ENCODE peak calls at places on chromosomes 7 and 10, in five cellular contexts. One of them, this sample, is unnamed.

GRCh38 chr10:132575320-132576201 is 38.0 kb downstream of the INPP5A start:
- DNase-seq in fibroblast of lung: peak; percentile 93
- DNase-seq in GM23338: no peak
- DNase-seq in PC-3: peak; percentile 96
- DNase-seq in Karpas-422: no peak
- DNase-seq in this sample: peak; percentile 89

GRCh38 chr10:30583778-30584415 is 45.7 kb downstream of the LYZL2 start:
- DNase-seq in fibroblast of lung: peak; percentile 68
- DNase-seq in GM23338: no peak
- DNase-seq in PC-3: peak; percentile 90
- DNase-seq in Karpas-422: no peak
- DNase-seq in this sample: peak; percentile 61

GRCh38 chr10:89887406-89887805 is 186.0 kb downstream of the KIF20B start:
- DNase-seq in fibroblast of lung: no peak
- DNase-seq in GM23338: no peak
- DNase-seq in PC-3: no peak
- DNase-seq in Karpas-422: no peak
- DNase-seq in this sample: no peak

GRCh38 chr10:88288621-88289059 is 294.5 kb downstream of the RNLS start:
- DNase-seq in fibroblast of lung: no peak
- DNase-seq in GM23338: no peak
- DNase-seq in PC-3: no peak
- DNase-seq in Karpas-422: no peak
- DNase-seq in this sample: peak; percentile 67

GRCh38 chr7:101602484-101603241 is 26.4 kb downstream of the MYL10 start:
- DNase-seq in fibroblast of lung: peak; percentile 71
- DNase-seq in GM23338: peak; percentile 95
- DNase-seq in PC-3: peak; percentile 82
- DNase-seq in Karpas-422: peak; percentile 92
- DNase-seq in this sample: peak; percentile 0

GRCh38 chr7:50368366-50368765 is 63.9 kb downstream of the IKZF1 start:
- DNase-seq in fibroblast of lung: no peak
- DNase-seq in GM23338: no peak
- DNase-seq in PC-3: no peak
- DNase-seq in Karpas-422: no peak
- DNase-seq in this sample: no peak

GRCh38 chr10:110684800-110685446 is 40.8 kb downstream of the RBM20 start:
- DNase-seq in fibroblast of lung: peak; percentile 73
- DNase-seq in GM23338: peak; percentile 48
- DNase-seq in PC-3: no peak
- DNase-seq in Karpas-422: no peak
- DNase-seq in this sample: no peak

GRCh38 chr10:46020871-46021553 is 9.4 kb downstream of the NCOA4 start:
- DNase-seq in fibroblast of lung: peak; percentile 92
- DNase-seq in GM23338: no peak
- DNase-seq in PC-3: no peak
- DNase-seq in Karpas-422: no peak
- DNase-seq in this sample: no peak

GRCh38 chr10:106996510-106996909 is 168.0 kb downstream of the SORCS1 start:
- DNase-seq in fibroblast of lung: no peak
- DNase-seq in GM23338: no peak
- DNase-seq in PC-3: no peak
- DNase-seq in Karpas-422: no peak
- DNase-seq in this sample: no peak

GRCh38 chr10:90314718-90315117 is 543.1 kb downstream of the HTR7 start:
- DNase-seq in fibroblast of lung: no peak
- DNase-seq in GM23338: no peak
- DNase-seq in PC-3: peak; percentile 59
- DNase-seq in Karpas-422: no peak
- DNase-seq in this sample: no peak

GRCh38 chr10:452512-453504 is 236.7 kb downstream of the DIP2C start:
- DNase-seq in fibroblast of lung: peak; percentile 17
- DNase-seq in GM23338: no peak
- DNase-seq in PC-3: no peak
- DNase-seq in Karpas-422: no peak
- DNase-seq in this sample: no peak

GRCh38 chr7:114820993-114821945 is 100.6 kb upstream of the MDFIC start:
- DNase-seq in fibroblast of lung: peak; percentile 76
- DNase-seq in GM23338: no peak
- DNase-seq in PC-3: no peak
- DNase-seq in Karpas-422: no peak
- DNase-seq in this sample: no peak

GRCh38 chr7:142808802-142809583 is 38.2 kb downstream of the PRSS2 start:
- DNase-seq in fibroblast of lung: no peak
- DNase-seq in GM23338: no peak
- DNase-seq in PC-3: peak; percentile 94
- DNase-seq in Karpas-422: no peak
- DNase-seq in this sample: peak; percentile 96

GRCh38 chr10:76303682-76304316 is 872.4 kb downstream of the LRMDA start:
- DNase-seq in fibroblast of lung: peak; percentile 89
- DNase-seq in GM23338: peak; percentile 89
- DNase-seq in PC-3: peak; percentile 98
- DNase-seq in Karpas-422: peak; percentile 83
- DNase-seq in this sample: no peak

GRCh38 chr10:131755200-131755599 is 145.6 kb upstream of the PPP2R2D start:
- DNase-seq in fibroblast of lung: no peak
- DNase-seq in GM23338: no peak
- DNase-seq in PC-3: no peak
- DNase-seq in Karpas-422: no peak
- DNase-seq in this sample: no peak

GRCh38 chr10:95785317-95785716 is 29.4 kb downstream of the ENTPD1 start:
- DNase-seq in fibroblast of lung: no peak
- DNase-seq in GM23338: no peak
- DNase-seq in PC-3: no peak
- DNase-seq in Karpas-422: no peak
- DNase-seq in this sample: peak; percentile 89

DNA sequence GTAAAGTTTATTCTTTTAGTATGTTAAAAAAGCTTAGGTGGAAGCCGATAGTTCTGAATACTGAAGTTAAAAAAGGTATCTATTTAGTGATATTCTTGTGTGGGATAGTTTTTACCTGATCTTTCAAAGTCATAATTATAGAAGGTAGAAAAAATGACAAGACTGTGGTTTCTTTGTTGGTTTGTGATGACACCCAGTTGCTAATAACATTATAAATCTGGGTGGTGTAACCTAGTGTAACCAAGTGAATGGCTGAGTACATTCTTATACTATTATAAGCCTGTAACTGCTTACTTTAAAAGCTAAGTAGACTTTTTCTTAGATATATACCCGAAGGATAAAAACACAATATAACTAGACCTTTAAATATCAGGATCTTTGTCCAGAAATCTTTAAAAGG is 2.3 kb downstream of the CDK13 start:
- DNase-seq in fibroblast of lung: peak; percentile 70
- DNase-seq in GM23338: no peak
- DNase-seq in PC-3: peak; percentile 35
- DNase-seq in Karpas-422: peak; percentile 65
- DNase-seq in this sample: no peak
- H4K20me1 ChIP-seq in fibroblast of lung: peaks cover 11% of the 10 kb centered on the region
- H4K20me1 ChIP-seq in GM23338: peaks cover 44% of the 10 kb centered on the region
- H4K20me1 ChIP-seq in PC-3: peaks cover 57% of the 10 kb centered on the region
- H4K20me1 ChIP-seq in Karpas-422: peaks cover 23% of the 10 kb centered on the region
- H4K20me1 ChIP-seq in this sample: no peaks in the 10 kb centered on the region

GRCh38 chr10:28604567-28605536 is 71.9 kb downstream of the WAC start:
- DNase-seq in fibroblast of lung: no peak
- DNase-seq in GM23338: no peak
- DNase-seq in PC-3: no peak
- DNase-seq in Karpas-422: no peak
- DNase-seq in this sample: no peak

GRCh38 chr10:28595618-28596017 is 62.7 kb downstream of the WAC start:
- DNase-seq in fibroblast of lung: no peak
- DNase-seq in GM23338: no peak
- DNase-seq in PC-3: no peak
- DNase-seq in Karpas-422: no peak
- DNase-seq in this sample: no peak

GRCh38 chr10:28594401-28594800 is 61.5 kb downstream of the WAC start:
- DNase-seq in fibroblast of lung: no peak
- DNase-seq in GM23338: no peak
- DNase-seq in PC-3: no peak
- DNase-seq in Karpas-422: no peak
- DNase-seq in this sample: no peak

GRCh38 chr10:28600056-28600455 is 67.1 kb downstream of the WAC start:
- DNase-seq in fibroblast of lung: peak; percentile 13
- DNase-seq in GM23338: no peak
- DNase-seq in PC-3: no peak
- DNase-seq in Karpas-422: no peak
- DNase-seq in this sample: no peak
- H4K20me1 ChIP-seq in fibroblast of lung: peaks cover 2% of the 10 kb centered on the region
- H4K20me1 ChIP-seq in GM23338: peaks cover 38% of the 10 kb centered on the region
- H4K20me1 ChIP-seq in PC-3: peaks cover 6% of the 10 kb centered on the region
- H4K20me1 ChIP-seq in Karpas-422: peaks cover 47% of the 10 kb centered on the region
- H4K20me1 ChIP-seq in this sample: peaks cover 3% of the 10 kb centered on the region

GRCh38 chr7:127710635-127711034 is 58.6 kb downstream of the SND1 start:
- DNase-seq in fibroblast of lung: no peak
- DNase-seq in GM23338: no peak
- DNase-seq in PC-3: no peak
- DNase-seq in Karpas-422: peak; percentile 54
- DNase-seq in this sample: no peak
- H4K20me1 ChIP-seq in fibroblast of lung: no peaks in the 10 kb centered on the region
- H4K20me1 ChIP-seq in GM23338: peaks cover 20% of the 10 kb centered on the region
- H4K20me1 ChIP-seq in PC-3: peaks cover 10% of the 10 kb centered on the region
- H4K20me1 ChIP-seq in Karpas-422: no peaks in the 10 kb centered on the region
- H4K20me1 ChIP-seq in this sample: peaks cover 2% of the 10 kb centered on the region

GRCh38 chr7:155452505-155453295 is 5.2 kb upstream of the EN2 start:
- DNase-seq in fibroblast of lung: no peak
- DNase-seq in GM23338: no peak
- DNase-seq in PC-3: no peak
- DNase-seq in Karpas-422: no peak
- DNase-seq in this sample: no peak
- H4K20me1 ChIP-seq in fibroblast of lung: no peaks in the 10 kb centered on the region
- H4K20me1 ChIP-seq in GM23338: peaks cover 32% of the 10 kb centered on the region
- H4K20me1 ChIP-seq in PC-3: no peaks in the 10 kb centered on the region
- H4K20me1 ChIP-seq in Karpas-422: no peaks in the 10 kb centered on the region
- H4K20me1 ChIP-seq in this sample: no peaks in the 10 kb centered on the region

DNA sequence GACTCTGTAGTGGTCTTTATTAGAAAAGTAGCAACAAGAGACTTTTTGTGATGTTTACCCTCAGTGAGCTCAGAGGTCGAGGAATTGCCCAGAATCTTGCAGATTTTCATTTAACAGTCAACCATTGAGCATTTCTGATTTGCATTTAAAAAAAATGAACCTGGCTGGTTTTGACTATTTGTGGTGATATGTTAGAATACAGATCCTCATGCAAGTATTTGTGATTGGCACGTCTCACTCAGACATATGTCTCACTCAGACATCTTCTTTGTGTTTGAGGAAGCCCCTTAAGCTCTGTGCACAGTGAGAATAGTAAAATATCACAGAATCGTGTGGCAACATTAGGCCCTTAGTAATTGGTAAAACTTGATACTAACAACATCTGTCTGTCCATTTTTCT is 113.2 kb downstream of the SND1 start:
- DNase-seq in fibroblast of lung: no peak
- DNase-seq in GM23338: no peak
- DNase-seq in PC-3: no peak
- DNase-seq in Karpas-422: no peak
- DNase-seq in this sample: no peak
- H4K20me1 ChIP-seq in fibroblast of lung: no peaks in the 10 kb centered on the region
- H4K20me1 ChIP-seq in GM23338: peaks cover 44% of the 10 kb centered on the region
- H4K20me1 ChIP-seq in PC-3: no peaks in the 10 kb centered on the region
- H4K20me1 ChIP-seq in Karpas-422: no peaks in the 10 kb centered on the region
- H4K20me1 ChIP-seq in this sample: no peaks in the 10 kb centered on the region

DNA sequence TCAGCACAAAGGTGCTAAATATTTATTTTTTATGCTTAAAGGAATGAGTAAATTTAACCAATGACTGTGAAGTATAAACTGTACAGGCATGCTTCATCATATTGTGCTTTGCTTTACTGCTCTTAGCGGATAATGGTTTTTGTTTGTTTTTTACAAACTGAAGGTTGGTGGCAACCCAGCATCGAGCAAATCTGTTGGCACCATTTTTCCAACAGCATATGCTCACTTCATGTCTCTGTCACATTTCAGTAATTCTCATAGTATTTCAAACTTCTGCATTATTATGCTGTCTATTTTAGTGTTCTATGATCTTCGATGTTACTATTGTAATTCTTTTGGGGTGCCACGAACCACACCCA is 22.8 kb downstream of the BRAF start:
- DNase-seq in fibroblast of lung: no peak
- DNase-seq in GM23338: no peak
- DNase-seq in PC-3: no peak
- DNase-seq in Karpas-422: no peak
- DNase-seq in this sample: no peak
- H4K20me1 ChIP-seq in fibroblast of lung: peaks cover 3% of the 10 kb centered on the region
- H4K20me1 ChIP-seq in GM23338: peaks cover 13% of the 10 kb centered on the region
- H4K20me1 ChIP-seq in PC-3: peaks cover 4% of the 10 kb centered on the region
- H4K20me1 ChIP-seq in Karpas-422: no peaks in the 10 kb centered on the region
- H4K20me1 ChIP-seq in this sample: no peaks in the 10 kb centered on the region

GRCh38 chr7:138970979-138971378 is 10.2 kb downstream of the KIAA1549 start:
- DNase-seq in fibroblast of lung: no peak
- DNase-seq in GM23338: no peak
- DNase-seq in PC-3: no peak
- DNase-seq in Karpas-422: no peak
- DNase-seq in this sample: no peak

GRCh38 chr7:138978541-138979184 is 2.5 kb downstream of the KIAA1549 start:
- DNase-seq in fibroblast of lung: no peak
- DNase-seq in GM23338: no peak
- DNase-seq in PC-3: peak; percentile 11
- DNase-seq in Karpas-422: no peak
- DNase-seq in this sample: no peak

GRCh38 chr7:138974103-138974502 is 7.1 kb downstream of the KIAA1549 start:
- DNase-seq in fibroblast of lung: no peak
- DNase-seq in GM23338: peak; percentile 30
- DNase-seq in PC-3: no peak
- DNase-seq in Karpas-422: no peak
- DNase-seq in this sample: no peak

GRCh38 chr7:138975343-138976104 is 5.7 kb downstream of the KIAA1549 start:
- DNase-seq in fibroblast of lung: no peak
- DNase-seq in GM23338: peak; percentile 39
- DNase-seq in PC-3: no peak
- DNase-seq in Karpas-422: no peak
- DNase-seq in this sample: no peak

DNA sequence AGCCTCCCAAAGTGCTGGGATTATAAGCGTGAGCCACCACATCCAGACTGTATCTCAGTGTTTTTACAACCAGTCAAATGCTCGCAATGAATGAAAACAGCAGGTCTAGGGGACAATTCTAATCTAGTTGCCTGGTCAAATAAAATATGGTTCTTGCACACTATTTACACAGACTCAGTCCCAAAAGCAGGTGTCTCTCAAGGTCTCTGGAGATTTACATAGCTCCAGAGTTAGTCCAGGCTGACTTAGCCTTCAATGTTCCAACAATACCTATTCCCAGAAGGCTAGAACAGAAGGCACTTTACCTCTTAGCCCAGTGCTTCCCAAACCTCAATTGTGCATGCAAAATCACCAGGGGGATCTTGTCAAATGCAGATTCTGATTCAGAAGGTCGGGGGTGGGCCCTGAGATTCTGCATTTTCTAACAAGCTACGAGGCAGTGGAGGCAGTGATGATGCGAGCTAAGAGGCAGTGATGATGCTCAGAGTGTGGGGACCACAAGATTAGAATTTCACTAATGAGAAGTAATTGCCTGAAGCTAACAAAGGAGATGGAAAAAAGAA is 6.4 kb downstream of the KIAA1549 start:
- DNase-seq in fibroblast of lung: no peak
- DNase-seq in GM23338: peak; percentile 58
- DNase-seq in PC-3: no peak
- DNase-seq in Karpas-422: no peak
- DNase-seq in this sample: no peak
- H4K20me1 ChIP-seq in fibroblast of lung: no peaks in the 10 kb centered on the region
- H4K20me1 ChIP-seq in GM23338: peaks cover 6% of the 10 kb centered on the region
- H4K20me1 ChIP-seq in PC-3: peaks cover 21% of the 10 kb centered on the region
- H4K20me1 ChIP-seq in Karpas-422: no peaks in the 10 kb centered on the region
- H4K20me1 ChIP-seq in this sample: no peaks in the 10 kb centered on the region

This sample was measured in GM12878.